ENCODE peak calls at places on chromosomes 4 and X, in ten cellular contexts. One of them, this sample, is unnamed. For H3K36me3, the result is how much of the 10 kb centered on the place peaks cover.

GRCh38 chr4:109027016-109027500 is 264.2 kb upstream of the ETNPPL start:
- DNase-seq in IMR-90: no peak
- DNase-seq in HCT116: no peak
- DNase-seq in upper lobe of left lung: no peak
- DNase-seq in Peyer's patch: no peak
- DNase-seq in stomach: no peak
- DNase-seq in testis: no peak
- DNase-seq in heart left ventricle: no peak
- DNase-seq in right lobe of liver: no peak
- DNase-seq in esophagus squamous epithelium: no peak
- DNase-seq in this sample: no peak

GRCh38 chr4:170089743-170090666 is at the start of gene AADAT:
- DNase-seq in upper lobe of left lung: peak
- DNase-seq in IMR-90: peak
- DNase-seq in esophagus squamous epithelium: no peak
- DNase-seq in stomach: peak
- DNase-seq in Peyer's patch: no peak
- DNase-seq in heart left ventricle: peak
- DNase-seq in HCT116: peak
- DNase-seq in right lobe of liver: peak
- DNase-seq in testis: peak
- DNase-seq in this sample: peak

GRCh38 chrX:87006561-87006960 is 511.0 kb upstream of the KLHL4 start:
- DNase-seq in testis: no peak
- DNase-seq in right lobe of liver: no peak
- DNase-seq in HCT116: no peak
- DNase-seq in esophagus squamous epithelium: no peak
- DNase-seq in Peyer's patch: no peak
- DNase-seq in IMR-90: no peak
- DNase-seq in heart left ventricle: no peak
- DNase-seq in upper lobe of left lung: no peak
- DNase-seq in stomach: no peak
- DNase-seq in this sample: no peak

GRCh38 chr4:33831667-33832066 is 2412.6 kb downstream of the ARAP2 start:
- DNase-seq in heart left ventricle: no peak
- DNase-seq in IMR-90: peak
- DNase-seq in HCT116: no peak
- DNase-seq in Peyer's patch: no peak
- DNase-seq in testis: no peak
- DNase-seq in esophagus squamous epithelium: no peak
- DNase-seq in right lobe of liver: no peak
- DNase-seq in upper lobe of left lung: no peak
- DNase-seq in stomach: no peak
- DNase-seq in this sample: no peak

GRCh38 chrX:10615931-10616780 is 4.2 kb downstream of the MID1 start:
- DNase-seq in IMR-90: peak
- DNase-seq in HCT116: no peak
- DNase-seq in right lobe of liver: peak
- DNase-seq in upper lobe of left lung: peak
- DNase-seq in esophagus squamous epithelium: no peak
- DNase-seq in testis: peak
- DNase-seq in stomach: peak
- DNase-seq in Peyer's patch: no peak
- DNase-seq in heart left ventricle: peak
- DNase-seq in this sample: no peak

GRCh38 chr4:112060212-112060611 is 85.0 kb upstream of the FAM241A start:
- DNase-seq in stomach: no peak
- DNase-seq in IMR-90: peak
- DNase-seq in testis: no peak
- DNase-seq in upper lobe of left lung: no peak
- DNase-seq in Peyer's patch: no peak
- DNase-seq in esophagus squamous epithelium: no peak
- DNase-seq in right lobe of liver: no peak
- DNase-seq in HCT116: peak
- DNase-seq in heart left ventricle: no peak
- DNase-seq in this sample: no peak

GRCh38 chrX:150897371-150898319 is 823 bp downstream of the CD99L2 start:
- DNase-seq in Peyer's patch: peak
- DNase-seq in esophagus squamous epithelium: no peak
- DNase-seq in right lobe of liver: peak
- DNase-seq in upper lobe of left lung: peak
- DNase-seq in testis: peak
- DNase-seq in stomach: peak
- DNase-seq in IMR-90: no peak
- DNase-seq in heart left ventricle: no peak
- DNase-seq in HCT116: no peak
- DNase-seq in this sample: peak

GRCh38 chr4:185774815-185775684 is 36.9 kb downstream of the SORBS2 start:
- DNase-seq in IMR-90: peak
- DNase-seq in HCT116: no peak
- DNase-seq in Peyer's patch: no peak
- DNase-seq in upper lobe of left lung: peak
- DNase-seq in heart left ventricle: no peak
- DNase-seq in esophagus squamous epithelium: no peak
- DNase-seq in testis: no peak
- DNase-seq in stomach: peak
- DNase-seq in right lobe of liver: peak
- DNase-seq in this sample: no peak

GRCh38 chr4:154485127-154485773 is 6.3 kb downstream of the DCHS2 start:
- DNase-seq in IMR-90: no peak
- DNase-seq in testis: no peak
- DNase-seq in HCT116: no peak
- DNase-seq in esophagus squamous epithelium: no peak
- DNase-seq in upper lobe of left lung: no peak
- DNase-seq in heart left ventricle: no peak
- DNase-seq in right lobe of liver: no peak
- DNase-seq in stomach: no peak
- DNase-seq in Peyer's patch: no peak
- DNase-seq in this sample: no peak

GRCh38 chr4:153799708-153800074 is 10.8 kb upstream of the SFRP2 start:
- DNase-seq in right lobe of liver: no peak
- DNase-seq in testis: no peak
- DNase-seq in upper lobe of left lung: no peak
- DNase-seq in stomach: no peak
- DNase-seq in IMR-90: no peak
- DNase-seq in HCT116: no peak
- DNase-seq in heart left ventricle: no peak
- DNase-seq in Peyer's patch: no peak
- DNase-seq in esophagus squamous epithelium: no peak
- DNase-seq in this sample: no peak

DNA sequence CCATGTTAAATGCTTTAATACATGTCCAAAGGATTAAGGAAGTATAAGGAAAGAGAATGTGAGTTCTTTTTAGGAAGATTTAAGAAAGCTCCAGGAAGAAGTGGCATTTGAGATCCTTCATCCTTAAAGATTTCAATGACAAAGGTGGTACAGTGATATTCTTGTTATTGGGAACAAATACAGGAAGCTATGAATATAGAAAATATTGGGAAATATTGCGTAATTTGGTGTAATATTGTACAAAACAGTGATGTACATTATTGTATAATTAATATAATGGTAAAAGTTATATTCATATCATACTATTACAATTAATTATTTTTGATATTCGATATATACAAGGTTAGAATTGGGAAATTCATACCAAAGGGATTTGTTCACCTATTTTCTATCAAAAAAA is 937.9 kb downstream of the CCSER1 start:
- DNase-seq in right lobe of liver: no peak
- DNase-seq in IMR-90: no peak
- DNase-seq in Peyer's patch: no peak
- DNase-seq in heart left ventricle: no peak
- DNase-seq in testis: no peak
- DNase-seq in stomach: no peak
- DNase-seq in upper lobe of left lung: no peak
- DNase-seq in HCT116: no peak
- DNase-seq in esophagus squamous epithelium: no peak
- DNase-seq in this sample: no peak
- H3K36me3 ChIP-seq in right lobe of liver: under half
- H3K36me3 ChIP-seq in IMR-90: under half
- H3K36me3 ChIP-seq in Peyer's patch: under half
- H3K36me3 ChIP-seq in heart left ventricle: under half
- H3K36me3 ChIP-seq in testis: under half
- H3K36me3 ChIP-seq in stomach: under half
- H3K36me3 ChIP-seq in upper lobe of left lung: under half
- H3K36me3 ChIP-seq in HCT116: under half
- H3K36me3 ChIP-seq in esophagus squamous epithelium: under half
- H3K36me3 ChIP-seq in this sample: under half

DNA sequence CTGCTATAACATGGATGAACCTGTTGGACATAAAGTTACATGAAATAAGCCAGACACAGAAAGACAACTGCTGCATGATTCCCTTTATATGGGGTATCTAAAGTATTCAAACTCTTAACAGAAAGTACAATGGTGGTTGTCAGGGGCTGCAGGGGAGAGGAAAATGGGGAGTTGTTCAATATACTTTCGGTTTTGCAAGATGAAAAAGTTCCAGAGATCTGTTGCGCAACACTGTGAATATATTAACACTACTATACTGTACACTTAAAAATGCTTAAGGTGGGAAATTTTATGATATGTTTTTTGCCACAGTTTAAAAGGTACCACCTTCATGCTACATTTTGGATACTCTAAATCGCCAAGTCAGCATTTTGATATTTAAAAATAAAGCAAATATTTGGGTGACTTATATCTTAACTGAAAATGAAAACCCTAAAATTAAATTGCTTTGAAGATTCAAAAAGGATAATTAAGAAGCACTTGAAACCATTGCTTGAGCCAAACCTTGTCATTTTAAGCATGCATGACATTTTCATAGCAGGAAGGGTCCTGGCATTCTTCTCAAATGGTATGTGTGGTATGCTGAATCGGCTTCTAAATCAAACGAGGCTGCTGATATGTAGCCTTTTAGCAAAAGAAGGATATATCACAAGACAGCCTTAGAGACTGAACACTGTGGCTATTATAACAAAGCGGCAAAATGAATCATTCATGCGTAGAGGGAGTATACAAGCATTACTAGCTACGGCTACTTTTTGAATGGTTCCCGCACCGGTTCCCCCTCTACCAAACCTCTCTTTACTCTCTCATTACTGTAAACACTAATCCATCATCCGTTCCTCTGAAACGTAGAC is 607.1 kb upstream of the DIPK2B start:
- DNase-seq in right lobe of liver: no peak
- DNase-seq in upper lobe of left lung: no peak
- DNase-seq in heart left ventricle: no peak
- DNase-seq in IMR-90: peak
- DNase-seq in testis: no peak
- DNase-seq in stomach: no peak
- DNase-seq in Peyer's patch: no peak
- DNase-seq in esophagus squamous epithelium: no peak
- DNase-seq in HCT116: no peak
- DNase-seq in this sample: no peak
- H3K4me3 ChIP-seq in right lobe of liver: no peak
- H3K4me3 ChIP-seq in upper lobe of left lung: peak
- H3K4me3 ChIP-seq in heart left ventricle: no peak
- H3K4me3 ChIP-seq in IMR-90: peak
- H3K4me3 ChIP-seq in testis: no peak
- H3K4me3 ChIP-seq in stomach: no peak
- H3K4me3 ChIP-seq in Peyer's patch: no peak
- H3K4me3 ChIP-seq in esophagus squamous epithelium: no peak
- H3K4me3 ChIP-seq in HCT116: no peak
- H3K4me3 ChIP-seq in this sample: no peak

GRCh38 chr4:55345980-55346850 is at the start of gene SRD5A3:
- DNase-seq in stomach: peak
- DNase-seq in right lobe of liver: peak
- DNase-seq in heart left ventricle: peak
- DNase-seq in upper lobe of left lung: peak
- DNase-seq in testis: peak
- DNase-seq in IMR-90: peak
- DNase-seq in HCT116: peak
- DNase-seq in esophagus squamous epithelium: peak
- DNase-seq in Peyer's patch: peak
- DNase-seq in this sample: peak
- TF ChIP-seq POLR2A in stomach: no peak
- TF ChIP-seq POLR2A in right lobe of liver: peak
- TF ChIP-seq POLR2A in heart left ventricle: peak
- TF ChIP-seq POLR2A in upper lobe of left lung: no peak
- TF ChIP-seq POLR2A in testis: peak
- TF ChIP-seq POLR2A in IMR-90: peak
- TF ChIP-seq POLR2A in HCT116: peak
- TF ChIP-seq POLR2A in esophagus squamous epithelium: peak
- TF ChIP-seq POLR2A in Peyer's patch: peak
- TF ChIP-seq POLR2A in this sample: no peak

DNA sequence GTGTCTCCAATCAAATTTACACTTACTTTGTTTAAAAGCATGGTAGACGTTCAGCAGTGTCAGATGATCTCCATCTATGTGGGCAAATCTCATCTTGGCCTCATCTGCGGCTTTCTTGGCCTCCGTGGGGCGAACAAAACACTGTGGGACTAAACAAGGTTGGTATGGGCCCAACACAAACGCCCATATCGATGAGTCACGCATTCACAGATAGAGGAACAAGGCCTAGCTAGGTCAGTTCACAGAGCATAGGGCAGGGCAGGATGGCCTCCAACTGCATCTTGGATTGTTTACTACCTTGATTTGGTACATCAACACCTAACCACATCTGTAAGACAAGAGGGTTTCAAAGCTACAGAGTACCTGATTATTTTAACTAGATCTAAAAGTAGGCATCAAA is 47.3 kb downstream of the DHX15 start:
- DNase-seq in HCT116: no peak
- DNase-seq in Peyer's patch: no peak
- DNase-seq in stomach: no peak
- DNase-seq in heart left ventricle: no peak
- DNase-seq in IMR-90: no peak
- DNase-seq in testis: no peak
- DNase-seq in right lobe of liver: no peak
- DNase-seq in upper lobe of left lung: no peak
- DNase-seq in esophagus squamous epithelium: no peak
- DNase-seq in this sample: no peak
- H3K36me3 ChIP-seq in HCT116: half or more
- H3K36me3 ChIP-seq in Peyer's patch: under half
- H3K36me3 ChIP-seq in stomach: half or more
- H3K36me3 ChIP-seq in heart left ventricle: half or more
- H3K36me3 ChIP-seq in IMR-90: under half
- H3K36me3 ChIP-seq in testis: under half
- H3K36me3 ChIP-seq in right lobe of liver: under half
- H3K36me3 ChIP-seq in upper lobe of left lung: under half
- H3K36me3 ChIP-seq in esophagus squamous epithelium: under half
- H3K36me3 ChIP-seq in this sample: half or more

This sample was measured in spleen.